ENCODE peak calls at places on chromosomes 7 and 10, in five cellular contexts. P is psoas muscle, Q is K562, K is esophagus squamous epithelium, Y is dorsolateral prefrontal cortex. O is an unnamed sample.

GRCh38 chr7:104328970-104329825 is 795 bp downstream of the LHFPL3 start:
- DNase-seq in Q (no peak), Y (no peak), P (no peak), K (no peak), O (no peak)

GRCh38 chr7:67625257-67625713 is 628.7 kb downstream of the TYW1 start:
- DNase-seq in K (no peak), P (peak; percentile 87), Y (peak; percentile 60), Q (peak; percentile 88), O (no peak)

GRCh38 chr10:114645729-114646128 is 12.3 kb downstream of the ABLIM1 start:
- DNase-seq in P (no peak), K (no peak), Q (no peak), Y (no peak), O (no peak)

GRCh38 chr7:80835251-80835650 is 83.6 kb downstream of the SEMA3C start:
- DNase-seq in P (no peak), K (no peak), Q (no peak), Y (no peak), O (no peak)

GRCh38 chr10:8049874-8050560 is 4.5 kb upstream of the GATA3 start:
- DNase-seq in Q (no peak), K (no peak), P (no peak), Y (no peak), O (no peak)

GRCh38 chr7:40374575-40374974 is 239.8 kb downstream of the SUGCT start:
- DNase-seq in P (no peak), Y (no peak), Q (no peak), K (no peak), O (no peak)

GRCh38 chr10:115921795-115922194 is 351.2 kb downstream of the GFRA1 start:
- DNase-seq in P (no peak), Y (no peak), Q (no peak), K (no peak), O (no peak)

GRCh38 chr10:112160834-112161233 is 22.7 kb downstream of the GPAM start:
- DNase-seq in P (no peak), Y (no peak), Q (no peak), K (no peak), O (no peak)

DNA sequence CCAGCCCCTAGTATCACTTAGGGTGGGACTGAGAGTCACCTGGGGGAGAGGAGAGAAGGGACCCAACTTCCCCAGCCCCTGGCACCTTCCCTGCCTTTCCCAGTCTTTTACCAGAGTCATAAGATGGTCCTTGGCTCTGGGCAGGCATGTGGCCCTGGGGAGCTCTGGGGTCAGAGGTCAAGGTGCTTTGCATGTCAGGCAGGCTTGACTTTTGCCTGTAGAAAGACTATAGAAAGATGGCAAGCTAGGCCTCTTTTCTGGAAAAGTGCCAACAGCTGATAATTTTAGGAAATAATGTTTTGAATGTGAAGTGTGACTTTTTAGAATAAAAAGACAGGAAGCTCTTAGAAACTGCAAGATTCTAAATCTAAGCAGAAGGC is 67.5 kb downstream of the MKI67 start:
- DNase-seq in K (no peak), Y (no peak), P (no peak), Q (no peak), O (peak; percentile 59)
- H3K27ac ChIP-seq in K (no peak overlapping the region), Y (no peak overlapping the region), P (no peak overlapping the region), Q (no peak overlapping the region), O (peak overlapping the region; percentile 48)

DNA sequence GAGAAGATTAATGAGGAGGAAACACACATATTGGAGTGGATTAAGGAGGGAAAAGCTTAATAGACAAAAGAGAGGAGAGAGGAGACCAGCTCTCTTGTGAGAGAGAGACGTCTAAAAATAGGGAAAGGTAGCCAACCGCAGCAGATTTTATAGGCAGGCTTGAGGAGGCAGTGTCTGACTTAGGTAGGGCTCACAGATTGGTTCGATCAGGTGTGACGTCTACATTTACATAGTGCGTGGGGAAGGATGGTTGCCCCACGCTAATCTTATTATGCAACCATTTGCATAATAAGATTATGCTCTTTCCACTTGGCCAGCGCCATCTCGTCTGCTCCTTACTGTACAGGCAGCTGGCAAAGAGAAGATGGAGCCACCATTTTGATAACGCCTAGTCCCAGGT is 122.0 kb downstream of the MARCHF5 start:
- DNase-seq in P (no peak), Q (no peak), K (no peak), Y (no peak), O (no peak)
- H3K4me3 ChIP-seq in P (no peak overlapping the region), Q (no peak overlapping the region), K (no peak overlapping the region), Y (no peak overlapping the region), O (no peak overlapping the region)

GRCh38 chr7:108660465-108660864 is 90.8 kb downstream of the DNAJB9 start:
- DNase-seq in P (no peak), K (no peak), Y (no peak), Q (peak; percentile 58), O (no peak)

GRCh38 chr7:108662783-108663182 is 93.1 kb downstream of the DNAJB9 start:
- DNase-seq in K (no peak), P (no peak), Y (no peak), Q (no peak), O (no peak)

DNA sequence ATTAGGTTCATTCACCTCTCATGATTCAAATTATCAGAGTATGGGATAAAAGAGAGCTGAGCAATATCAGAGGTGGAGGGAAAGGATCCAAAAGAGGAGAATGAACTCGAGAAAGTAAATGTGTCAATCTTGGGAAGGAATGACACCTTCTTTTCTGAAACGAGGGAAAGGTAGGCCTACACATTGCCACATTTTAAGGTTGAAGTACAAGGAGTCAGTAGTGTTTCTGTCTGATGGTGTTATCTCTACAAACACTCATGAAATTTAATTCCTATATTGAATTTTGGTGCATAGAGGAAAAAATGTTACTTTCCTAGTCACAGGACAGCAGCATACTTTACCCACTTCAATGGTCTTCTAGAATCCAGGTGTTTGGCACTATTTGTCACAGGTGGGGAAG is 90.2 kb downstream of the DNAJB9 start:
- DNase-seq in K (no peak), Y (no peak), Q (no peak), P (no peak), O (no peak)
- H3K27ac ChIP-seq in K (no peak overlapping the region), Y (no peak overlapping the region), Q (no peak overlapping the region), P (no peak overlapping the region), O (no peak overlapping the region)

DNA sequence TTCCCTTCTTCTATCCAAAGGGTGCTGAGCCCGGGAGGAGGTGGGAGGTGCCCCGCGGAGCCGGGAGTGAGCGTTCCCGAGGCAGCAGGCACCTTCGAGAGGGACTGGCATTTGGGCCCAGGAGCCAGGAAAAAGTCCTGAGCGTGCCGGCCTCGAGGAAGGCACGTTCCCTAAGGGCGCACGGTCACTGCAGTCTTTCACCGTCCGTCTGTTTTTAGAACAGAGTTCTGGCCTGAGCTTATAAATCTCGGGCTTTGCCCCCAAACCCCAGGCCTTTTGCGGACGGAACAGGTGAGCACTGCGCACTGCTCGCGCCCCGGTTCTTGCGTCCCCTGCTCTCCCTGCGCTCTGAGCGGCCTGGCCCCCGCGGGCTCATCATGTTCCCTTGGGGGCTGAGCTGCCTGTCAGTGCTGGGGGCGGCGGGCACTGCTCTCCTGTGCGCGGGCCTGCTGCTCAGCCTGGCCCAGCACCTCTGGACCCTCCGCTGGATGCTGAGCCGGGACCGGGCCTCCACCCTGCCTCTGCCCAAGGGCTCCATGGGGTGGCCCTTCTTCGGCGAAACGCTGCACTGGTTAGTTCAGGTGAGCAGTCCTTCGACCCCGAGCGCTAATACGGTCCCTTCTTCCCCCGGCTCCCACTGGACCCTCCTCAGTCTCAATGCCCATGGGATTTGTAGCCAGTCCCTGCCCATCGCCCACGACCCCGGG is 442 bp downstream of the CYP26C1 start:
- DNase-seq in K (no peak), Y (no peak), P (no peak), Q (no peak), O (no peak)
- H3K4me3 ChIP-seq in K (no peak overlapping the region), Y (no peak overlapping the region), P (no peak overlapping the region), Q (no peak overlapping the region), O (no peak overlapping the region)

DNA sequence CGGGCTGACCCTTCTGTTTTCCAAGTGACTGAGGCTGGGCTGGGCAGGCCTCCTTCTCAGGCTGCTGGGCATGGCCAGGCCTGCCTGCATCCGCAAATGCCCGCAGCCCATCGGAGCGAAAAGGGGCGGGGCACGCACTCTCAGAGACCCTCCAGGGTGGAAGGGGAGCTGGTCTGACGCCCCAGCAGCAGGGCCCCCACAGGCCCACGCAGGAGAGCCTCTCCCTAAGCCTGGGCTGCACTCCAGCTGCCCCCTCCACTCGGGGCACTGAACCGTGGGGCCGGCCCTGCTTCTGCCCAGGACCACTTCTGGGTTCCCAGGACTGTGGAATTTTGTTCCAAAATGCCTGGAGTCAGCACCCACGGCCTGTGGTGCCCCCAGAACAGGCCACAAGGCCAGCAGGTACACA is 9.3 kb downstream of the ADAP1 start:
- DNase-seq in Y (no peak), P (no peak), K (no peak), Q (no peak), O (no peak)
- H3K27ac ChIP-seq in Y (peak overlapping the region; percentile 68), P (no peak overlapping the region), K (peak overlapping the region; percentile 83), Q (no peak overlapping the region), O (no peak overlapping the region)

GRCh38 chr10:122126763-122127659 is 138.0 kb downstream of the TACC2 start:
- DNase-seq in P (no peak), K (no peak), Y (no peak), Q (no peak), O (peak; percentile 84)
- H3K4me3 ChIP-seq in P (peak overlapping the region; percentile 47), K (no peak overlapping the region), Y (no peak overlapping the region), Q (no peak overlapping the region), O (peak overlapping the region; percentile 53)

O was measured in ascending aorta.